ENCODE peak calls at places on chromosomes 7 and 10, in eight cellular contexts. K is spleen, B is transverse colon, X is HCT116, G is HepG2, C is upper lobe of left lung, Q is prostate gland, M is stomach. W is an unnamed sample. For H3K27me3, the result is how much of the 10 kb centered on the place peaks cover.

GRCh38 chr7:137975223-137975622 is 26.7 kb downstream of the CREB3L2 start:
- DNase-seq in K (no peak), B (no peak), X (no peak), G (no peak), C (no peak), Q (no peak), M (no peak), W (no peak)

GRCh38 chr7:139505563-139505962 is 17.9 kb upstream of the CLEC2L start:
- DNase-seq in K (no peak), B (no peak), X (peak), G (peak), C (no peak), Q (no peak), M (no peak), W (no peak)

GRCh38 chr10:99457808-99458207 is 27.4 kb upstream of the GOT1 start:
- DNase-seq in K (no peak), B (no peak), X (no peak), G (no peak), C (no peak), Q (no peak), M (no peak), W (no peak)

GRCh38 chr7:41880107-41880506 is 177.2 kb upstream of the INHBA start:
- DNase-seq in K (no peak), B (no peak), X (no peak), G (no peak), C (no peak), Q (no peak), M (no peak), W (no peak)

GRCh38 chr7:129436335-129436923 is 2.2 kb downstream of the STRIP2 start:
- DNase-seq in K (no peak), B (no peak), X (no peak), G (no peak), C (no peak), Q (no peak), M (no peak), W (no peak)

GRCh38 chr10:119209050-119209735 is 1.8 kb downstream of the GRK5 start:
- DNase-seq in K (peak), B (peak), X (no peak), G (peak), C (no peak), Q (no peak), M (peak), W (peak)

GRCh38 chr10:60429084-60429849 is 39.6 kb upstream of the ANK3 start:
- DNase-seq in K (no peak), B (no peak), X (no peak), G (no peak), C (no peak), Q (no peak), M (no peak), W (no peak)

GRCh38 chr10:43524434-43525247 is 49.8 kb downstream of the ZNF239 start:
- DNase-seq in K (no peak), B (no peak), X (no peak), G (no peak), C (no peak), Q (no peak), M (no peak), W (no peak)

GRCh38 chr7:117219485-117219884 is 103.4 kb downstream of the WNT2 start:
- DNase-seq in K (no peak), B (no peak), X (no peak), G (no peak), C (no peak), Q (no peak), M (no peak), W (no peak)

DNA sequence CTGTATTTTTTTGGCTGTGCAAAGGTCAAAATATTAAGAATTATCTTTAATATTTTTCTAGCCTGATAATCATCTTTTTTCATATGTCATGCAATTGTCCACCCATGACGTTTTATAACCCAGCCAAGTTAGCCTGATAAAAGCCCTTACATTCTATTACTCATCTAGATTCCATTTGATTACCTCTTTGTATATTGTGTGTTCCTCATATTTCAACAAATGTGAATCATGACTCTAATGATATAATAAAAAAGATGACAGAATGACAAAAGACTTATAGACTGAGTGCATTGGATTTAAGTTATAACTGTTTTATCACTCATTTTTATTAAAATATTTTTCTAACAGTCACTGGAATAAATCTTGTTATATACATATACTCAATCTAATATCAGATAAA is 1560.0 kb upstream of the LRRTM3 start:
- DNase-seq in K (no peak), B (no peak), X (no peak), G (no peak), C (no peak), Q (no peak), M (no peak), W (no peak)
- TF ChIP-seq POLR2A in K (no peak), B (no peak), X (no peak), G (no peak), C (no peak), Q (no peak), M (no peak), W (no peak)

DNA sequence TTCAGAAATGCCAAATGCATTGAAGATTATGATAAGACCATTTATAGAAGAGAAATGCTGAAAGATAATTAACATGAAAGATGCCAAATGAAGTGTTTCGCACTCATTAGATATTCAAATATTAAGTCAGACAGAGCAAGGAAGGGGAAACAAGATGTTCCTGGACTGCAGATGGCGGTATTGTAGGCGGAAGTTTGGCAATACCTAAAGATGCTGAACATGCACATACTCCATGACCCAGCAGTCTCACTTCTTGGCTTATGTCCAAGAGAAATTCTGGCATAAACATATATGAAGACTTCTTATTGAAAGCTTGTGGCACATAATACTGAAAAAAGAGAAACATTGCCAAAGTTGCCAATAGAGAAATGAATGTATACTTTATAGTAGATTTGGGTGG is 325.4 kb upstream of the SEMA3C start:
- DNase-seq in K (no peak), B (no peak), X (peak), G (no peak), C (no peak), Q (no peak), M (no peak), W (no peak)
- TF ChIP-seq POLR2AphosphoS5 in K (no peak), B (no peak), X (no peak), G (no peak), C (no peak), Q (no peak), M (no peak), W (no peak)

DNA sequence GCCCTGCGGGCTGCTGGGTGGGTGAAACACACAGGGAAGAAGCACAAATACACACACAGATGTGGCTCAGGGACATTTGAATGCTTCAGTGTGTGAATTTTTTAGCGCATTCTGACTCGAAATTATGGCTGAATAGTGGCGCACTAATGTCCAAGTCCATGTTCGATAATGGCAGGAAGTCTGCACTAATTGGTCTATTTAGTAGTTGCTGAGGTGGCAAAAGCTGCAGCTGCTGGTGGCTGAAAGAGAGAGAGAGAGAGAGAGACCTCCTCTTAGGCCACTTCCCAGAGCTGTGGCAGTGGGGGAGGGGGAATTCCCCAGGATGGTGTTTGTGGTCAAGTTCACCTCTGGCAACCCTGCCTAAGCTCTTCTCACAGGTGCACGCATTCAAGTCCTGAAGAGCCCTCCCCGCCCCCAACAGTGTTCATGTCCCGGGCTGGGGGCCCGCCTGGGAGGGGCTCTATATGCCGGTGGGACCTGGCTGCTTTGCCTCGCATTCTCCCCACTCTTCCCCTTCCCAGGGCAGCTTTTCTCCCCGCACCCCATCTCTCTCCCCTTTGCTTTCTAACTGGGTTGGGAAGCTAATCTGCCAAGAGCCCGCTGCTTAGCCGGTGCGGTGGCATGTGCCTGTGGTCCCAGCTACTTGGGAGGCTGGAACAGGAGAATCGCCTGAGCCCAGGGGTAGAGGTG is 6.0 kb upstream of the MNX1 start:
- DNase-seq in K (no peak), B (no peak), X (no peak), G (no peak), C (peak), Q (no peak), M (no peak), W (no peak)
- H3K27me3 ChIP-seq in K (under half), B (half or more), X (under half), G (half or more), C (under half), Q (under half), M (half or more), W (half or more)

GRCh38 chr10:77925410-77925794 is 1.2 kb downstream of the DLG5 start:
- DNase-seq in K (no peak), B (no peak), X (no peak), G (no peak), C (no peak), Q (peak), M (no peak), W (no peak)

GRCh38 chr10:77927343-77928256 is 1.0 kb upstream of the DLG5 start:
- DNase-seq in K (no peak), B (no peak), X (no peak), G (no peak), C (no peak), Q (no peak), M (no peak), W (peak)

GRCh38 chr10:77925795-77926565 is 575 bp downstream of the DLG5 start:
- DNase-seq in K (peak), B (peak), X (no peak), G (no peak), C (peak), Q (peak), M (peak), W (peak)

GRCh38 chr10:77922551-77923179 is 3.9 kb downstream of the DLG5 start:
- DNase-seq in K (no peak), B (no peak), X (no peak), G (no peak), C (no peak), Q (no peak), M (no peak), W (no peak)

DNA sequence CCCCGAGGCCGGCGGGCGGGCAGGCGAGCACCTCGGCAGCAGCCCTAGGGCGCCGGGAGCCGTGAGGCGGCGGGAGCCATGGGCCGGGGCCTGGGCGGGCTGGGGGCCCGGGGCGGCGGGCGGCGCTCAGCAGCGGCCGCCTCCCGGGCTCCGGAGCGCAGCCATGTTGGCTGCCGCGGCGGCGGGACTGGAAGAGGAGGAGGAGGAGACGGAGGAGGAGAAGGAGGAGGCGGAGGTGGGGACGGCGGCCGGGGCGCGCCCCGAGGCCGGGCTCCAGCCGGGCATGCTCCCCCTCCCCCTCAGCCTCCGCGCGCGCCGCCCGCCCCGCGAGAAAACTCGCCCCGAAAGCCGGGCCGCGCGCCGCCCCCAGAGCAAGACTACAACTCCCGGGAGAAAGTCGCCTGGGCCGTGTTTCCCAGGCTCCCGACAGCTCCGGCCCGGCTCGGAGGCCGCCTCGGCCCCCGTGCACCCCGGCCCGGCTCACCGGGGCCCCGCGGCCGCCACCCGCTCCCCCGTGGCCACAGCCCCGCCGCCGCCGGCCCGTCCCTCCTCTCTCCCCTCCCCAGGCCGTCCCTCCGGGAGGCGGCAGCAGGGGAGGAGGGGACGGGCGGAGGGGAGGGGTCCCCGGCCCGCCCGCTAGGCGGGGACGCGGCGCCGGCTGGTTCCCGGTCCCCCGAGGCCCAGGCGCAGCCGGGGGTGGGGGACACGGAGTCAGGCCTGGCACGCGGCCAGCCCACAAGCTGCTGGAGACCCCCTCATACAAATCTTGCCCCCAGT is at the start of gene DLG5:
- DNase-seq in K (peak), B (peak), X (no peak), G (no peak), C (peak), Q (peak), M (peak), W (peak)
- TF ChIP-seq POLR2A in K (no peak), B (no peak), X (peak), G (no peak), C (peak), Q (peak), M (no peak), W (no peak)

W was measured in breast epithelium.